ENCODE peak calls at places on chromosomes 12 and 14, in seven cellular contexts. Q is heart left ventricle, E is tibial nerve, S is uterus, B is Peyer's patch, K is body of pancreas, U is IMR-90. R is an unnamed sample.

GRCh38 chr12:65781681-65782269 is 42.5 kb upstream of the HMGA2 start:
- DNase-seq in B (no peak), U (no peak), S (no peak), K (no peak), E (no peak), Q (no peak), R (no peak)

GRCh38 chr14:102182190-102182589 is 42.5 kb downstream of the WDR20 start:
- DNase-seq in K (no peak), U (peak; percentile 62), E (no peak), Q (no peak), B (no peak), S (no peak), R (no peak)

GRCh38 chr12:110100315-110100970 is 23.7 kb upstream of the IFT81 start:
- DNase-seq in E (peak; percentile 81), Q (peak; percentile 64), B (peak; percentile 90), S (peak; percentile 71), U (peak; percentile 78), K (peak; percentile 72), R (peak; percentile 73)

GRCh38 chr14:37246427-37246829 is 48.7 kb downstream of the MIPOL1 start:
- DNase-seq in S (no peak), E (no peak), Q (no peak), B (no peak), K (peak; percentile 21), U (peak; percentile 63), R (no peak)

GRCh38 chr12:8953773-8954402 is 4.4 kb upstream of the M6PR start:
- DNase-seq in Q (no peak), K (no peak), U (no peak), B (peak; percentile 70), E (no peak), S (no peak), R (no peak)

GRCh38 chr12:6603095-6603567 is 4.0 kb downstream of the CHD4 start:
- DNase-seq in Q (peak; percentile 64), S (peak; percentile 35), E (no peak), B (peak; percentile 51), U (peak; percentile 25), K (peak; percentile 40), R (no peak)

GRCh38 chr12:62934799-62935674 is at the start of gene PPM1H:
- DNase-seq in S (peak; percentile 29), B (peak; percentile 71), Q (peak; percentile 70), K (peak; percentile 93), E (no peak), U (peak; percentile 11), R (peak; percentile 46)

GRCh38 chr14:103103461-103104388 is 9.2 kb downstream of the EXOC3L4 start:
- DNase-seq in U (peak; percentile 35), S (no peak), B (peak; percentile 86), K (peak; percentile 71), E (no peak), Q (no peak), R (peak; percentile 66)

GRCh38 chr12:47033081-47033480 is 46.3 kb upstream of the PCED1B start:
- DNase-seq in S (peak; percentile 52), E (peak; percentile 11), Q (no peak), K (peak; percentile 45), B (no peak), U (no peak), R (peak; percentile 35)

DNA sequence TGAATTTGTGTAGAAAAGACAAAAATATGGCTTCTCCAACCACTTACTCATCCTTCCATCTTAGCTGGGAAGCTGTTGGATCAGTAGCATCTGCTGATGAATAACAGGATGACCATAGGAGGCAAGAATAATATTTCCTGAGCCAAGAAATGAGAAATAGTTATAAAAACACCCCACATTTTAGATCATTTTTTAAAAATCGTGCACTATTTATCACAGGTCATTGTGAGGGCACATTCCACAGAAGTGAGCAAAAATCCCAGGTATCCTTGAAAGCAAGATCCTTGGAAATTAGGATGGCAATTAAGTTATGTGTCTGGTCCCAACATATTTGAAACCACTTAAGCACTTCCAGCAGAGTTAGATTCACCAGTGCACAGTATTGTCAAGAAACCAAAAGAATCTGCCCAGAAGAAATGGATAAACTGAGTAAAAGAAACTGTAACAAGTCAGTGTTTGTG is 8.4 kb downstream of the FAR2 start:
- DNase-seq in E (no peak), K (no peak), Q (no peak), S (no peak), U (peak; percentile 33), B (no peak), R (no peak)
- H3K4me1 ChIP-seq in E (no peaks in the 10 kb centered on the region), K (no peaks in the 10 kb centered on the region), Q (peaks cover 4% of the 10 kb centered on the region), S (no peaks in the 10 kb centered on the region), U (no peaks in the 10 kb centered on the region), B (no peaks in the 10 kb centered on the region), R (no peaks in the 10 kb centered on the region)

GRCh38 chr12:59374783-59375182 is 221.0 kb upstream of the SLC16A7 start:
- DNase-seq in K (no peak), E (no peak), U (no peak), B (no peak), S (no peak), Q (no peak), R (no peak)
- TF ChIP-seq POLR2A in K (no peak), E (no peak), U (no peak), B (no peak), S (no peak), Q (no peak), R (no peak)

DNA sequence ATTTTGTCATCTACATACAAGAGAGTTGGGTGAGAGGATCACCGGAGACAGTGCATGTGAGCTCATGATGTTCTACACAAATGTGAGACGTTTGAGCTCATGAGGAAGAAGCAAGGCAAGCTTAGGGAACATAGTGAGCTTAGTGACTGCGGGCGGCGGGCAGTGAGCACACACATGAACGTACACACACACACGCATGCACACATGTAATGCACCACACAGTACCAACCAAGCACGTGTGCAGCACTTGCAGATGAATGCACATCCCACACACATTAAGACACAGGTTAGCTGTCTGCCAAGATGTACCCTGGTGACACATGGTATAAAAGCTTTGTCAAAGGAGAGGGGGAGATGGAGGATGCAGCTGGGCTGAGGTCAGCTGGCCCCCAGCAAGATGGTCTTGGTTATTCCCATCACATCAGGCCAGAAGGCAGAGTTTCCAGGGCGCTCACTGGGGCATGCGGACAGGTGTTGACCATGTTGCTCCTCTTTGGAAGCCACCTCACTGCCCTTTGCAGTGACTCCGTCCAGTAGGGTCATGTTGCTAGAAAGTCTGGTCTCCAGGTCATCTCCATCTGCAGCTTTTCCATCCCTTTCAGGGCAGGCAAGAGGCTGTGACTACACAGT is 8.7 kb upstream of the CACNA2D4 start:
- DNase-seq in K (no peak), E (no peak), S (no peak), Q (no peak), B (no peak), U (no peak), R (no peak)
- H3K4me1 ChIP-seq in K (no peaks in the 10 kb centered on the region), E (no peaks in the 10 kb centered on the region), S (peaks cover 11% of the 10 kb centered on the region), Q (no peaks in the 10 kb centered on the region), B (no peaks in the 10 kb centered on the region), U (no peaks in the 10 kb centered on the region), R (no peaks in the 10 kb centered on the region)

DNA sequence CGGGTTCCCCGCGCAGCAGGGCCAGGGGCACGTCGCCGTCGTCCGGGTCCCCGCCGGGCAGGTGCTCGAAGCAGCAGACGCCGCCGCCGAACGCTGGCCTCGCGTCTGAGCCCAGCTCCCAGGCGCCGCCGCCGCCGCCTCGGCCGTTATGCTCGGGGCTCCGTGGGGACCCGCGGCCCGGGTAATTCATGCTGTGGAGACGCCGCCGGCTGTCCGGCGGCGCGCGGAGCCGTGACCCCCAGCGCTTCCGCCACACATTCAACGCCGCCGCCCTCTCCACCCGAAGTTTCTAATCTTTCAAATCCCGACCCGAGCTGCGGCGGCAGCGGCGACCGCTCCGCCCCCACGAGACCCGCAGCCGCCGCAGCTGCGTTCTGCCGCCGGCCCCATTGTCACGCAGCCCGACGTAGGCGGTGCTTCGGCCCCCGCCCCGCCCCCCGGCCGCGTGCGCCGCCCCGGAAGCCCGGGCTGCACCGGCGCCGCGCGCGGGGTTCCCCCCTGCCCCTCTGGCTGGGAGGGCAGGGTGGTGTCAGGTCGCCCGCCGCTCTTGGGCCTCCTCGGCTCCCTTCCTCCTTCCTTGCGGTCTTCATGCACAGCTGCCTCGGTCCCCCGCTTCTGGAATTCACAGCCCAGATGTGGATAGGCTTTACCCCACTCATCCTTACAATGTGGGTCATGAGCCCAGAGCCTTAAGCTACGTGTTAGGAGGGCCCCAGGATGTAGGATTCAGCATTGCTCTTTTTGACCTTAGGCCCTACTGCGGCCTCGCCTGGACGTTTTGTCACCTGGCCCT is at the start of gene DDHD1:
- DNase-seq in K (peak; percentile 79), S (peak; percentile 78), Q (peak; percentile 85), U (peak; percentile 65), B (peak; percentile 88), E (peak; percentile 33), R (peak; percentile 83)
- TF ChIP-seq POLR2A in K (peak; percentile 77), S (peak; percentile 68), Q (peak; percentile 64), U (peak; percentile 22), B (peak; percentile 38), E (peak; percentile 42), R (peak; percentile 31)

GRCh38 chr12:1761857-1762256 is 58.5 kb upstream of the LRTM2 start:
- DNase-seq in Q (no peak), K (no peak), U (no peak), B (no peak), S (no peak), E (no peak), R (no peak)

GRCh38 chr12:1768585-1768984 is 51.8 kb upstream of the LRTM2 start:
- DNase-seq in U (no peak), Q (no peak), E (no peak), B (no peak), K (no peak), S (no peak), R (no peak)

GRCh38 chr12:1767407-1768090 is 52.8 kb upstream of the LRTM2 start:
- DNase-seq in S (no peak), Q (no peak), E (no peak), K (no peak), B (no peak), U (no peak), R (no peak)

GRCh38 chr12:1769809-1770494 is 50.4 kb upstream of the LRTM2 start:
- DNase-seq in Q (no peak), E (no peak), U (peak; percentile 64), S (no peak), B (no peak), K (no peak), R (no peak)

DNA sequence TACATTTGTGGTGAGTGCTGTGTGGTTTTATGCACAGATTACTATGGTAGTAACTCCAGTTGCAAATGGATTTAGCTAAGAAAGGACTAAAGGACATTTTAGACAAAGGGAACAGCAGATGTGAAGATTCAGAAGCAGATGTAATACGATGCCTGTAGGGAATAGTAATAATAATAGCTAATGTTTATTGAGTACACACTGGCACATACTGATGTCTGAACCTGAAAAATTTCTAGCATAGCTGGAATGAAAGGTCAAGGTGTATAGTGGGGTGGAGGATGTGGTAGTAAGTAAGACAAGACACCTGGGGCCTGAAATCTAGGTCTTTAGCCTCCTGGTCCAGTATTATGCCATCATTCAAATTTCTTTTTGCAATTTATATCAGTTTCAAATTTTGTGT is 54.3 kb upstream of the LRTM2 start:
- DNase-seq in U (no peak), Q (no peak), K (no peak), E (no peak), S (no peak), B (no peak), R (no peak)
- H3K4me1 ChIP-seq in U (peaks cover 6% of the 10 kb centered on the region), Q (no peaks in the 10 kb centered on the region), K (peaks cover 31% of the 10 kb centered on the region), E (peaks cover 5% of the 10 kb centered on the region), S (no peaks in the 10 kb centered on the region), B (no peaks in the 10 kb centered on the region), R (no peaks in the 10 kb centered on the region)

GRCh38 chr14:23538049-23538718 is 13.4 kb downstream of the ZFHX2 start:
- DNase-seq in B (no peak), S (no peak), Q (no peak), E (no peak), U (no peak), K (no peak), R (no peak)
- TF ChIP-seq POLR2A in B (no peak), S (no peak), Q (no peak), E (no peak), U (no peak), K (no peak), R (no peak)

R was measured in ovary.